ENCODE peak calls at places on chromosomes 5 and 9, in four cellular contexts. W, L, R and S are unnamed samples.

GRCh38 chr9:98834386-98834785 is 26.9 kb downstream of the GALNT12 start:
- DNase-seq in L (no peak), R (no peak), W (no peak), S (no peak)

GRCh38 chr9:36470891-36471290 is 70.8 kb upstream of the RNF38 start:
- DNase-seq in R (peak; percentile 65), W (no peak), L (peak; percentile 53), S (peak; percentile 26)

GRCh38 chr9:4079906-4080305 is 220.0 kb downstream of the GLIS3 start:
- DNase-seq in R (no peak), W (no peak), L (no peak), S (no peak)

GRCh38 chr5:175847503-175847902 is 23.9 kb upstream of the CPLX2 start:
- DNase-seq in L (no peak), R (no peak), W (no peak), S (no peak)

GRCh38 chr5:7503564-7503963 is 107.6 kb downstream of the ADCY2 start:
- DNase-seq in W (no peak), R (no peak), L (no peak), S (no peak)

GRCh38 chr9:129839324-129840023 is 4.2 kb downstream of the USP20 start:
- DNase-seq in W (no peak), R (no peak), L (no peak), S (no peak)

GRCh38 chr5:175517824-175518450 is 39.6 kb downstream of the SFXN1 start:
- DNase-seq in R (no peak), W (no peak), L (no peak), S (no peak)

GRCh38 chr9:91198405-91198804 is 163.3 kb downstream of the AUH start:
- DNase-seq in W (no peak), R (no peak), L (no peak), S (no peak)

GRCh38 chr5:105836263-105836662 is 1834.5 kb downstream of the EFNA5 start:
- DNase-seq in R (no peak), L (no peak), W (no peak), S (no peak)

GRCh38 chr5:98201006-98201620 is 572.4 kb upstream of the RGMB start:
- DNase-seq in R (no peak), W (no peak), L (no peak), S (no peak)

GRCh38 chr9:110125207-110125751 is 82.7 kb downstream of the C9orf152 start:
- DNase-seq in L (peak; percentile 93), W (peak; percentile 93), R (no peak), S (no peak)

GRCh38 chr5:135194126-135194488 is 160.1 kb upstream of the PITX1 start:
- DNase-seq in L (no peak), R (no peak), W (no peak), S (no peak)

GRCh38 chr9:99105152-99106043 is 485 bp downstream of the TGFBR1 start:
- DNase-seq in R (peak; percentile 22), L (peak; percentile 86), W (peak; percentile 92), S (no peak)

GRCh38 chr5:169162407-169162806 is 138.5 kb downstream of the SLIT3 start:
- DNase-seq in L (no peak), R (no peak), W (no peak), S (no peak)

GRCh38 chr9:99713838-99714306 is 107.8 kb upstream of the NR4A3 start:
- DNase-seq in L (no peak), R (no peak), W (no peak), S (no peak)

GRCh38 chr5:8366296-8366695 is 497.3 kb downstream of the MTRR start:
- DNase-seq in R (no peak), W (no peak), L (no peak), S (no peak)

GRCh38 chr5:165497707-165498106 is 1992.3 kb downstream of the MAT2B start:
- DNase-seq in L (no peak), R (no peak), W (no peak), S (no peak)

GRCh38 chr5:119453045-119453383 is 717 bp downstream of the HSD17B4 start:
- DNase-seq in L (peak; percentile 20), W (no peak), R (no peak), S (no peak)

GRCh38 chr9:86452194-86452828 is 98.1 kb upstream of the TUT7 start:
- DNase-seq in R (no peak), L (peak; percentile 13), W (no peak), S (no peak)

GRCh38 chr9:16139781-16140180 is 586.9 kb downstream of the CCDC171 start:
- DNase-seq in L (peak; percentile 36), R (no peak), W (no peak), S (no peak)

GRCh38 chr5:178625679-178626483 is 969 bp downstream of the CLK4 start:
- DNase-seq in R (no peak), W (no peak), L (no peak), S (no peak)

GRCh38 chr9:123537809-123538208 is 181.8 kb downstream of the CRB2 start:
- DNase-seq in W (no peak), L (no peak), R (no peak), S (no peak)

GRCh38 chr9:20524776-20525175 is 97.5 kb downstream of the MLLT3 start:
- DNase-seq in W (no peak), R (no peak), L (no peak), S (no peak)

GRCh38 chr5:28014779-28015178 is 976.4 kb upstream of the CDH9 start:
- DNase-seq in W (no peak), L (no peak), R (no peak), S (no peak)
- H3K9me3 ChIP-seq in W (no peaks in the 10 kb centered on the region), L (peaks cover 9% of the 10 kb centered on the region), R (peaks cover 5% of the 10 kb centered on the region), S (no peaks in the 10 kb centered on the region)

GRCh38 chr5:2130361-2130760 is 247.6 kb upstream of the IRX4 start:
- DNase-seq in W (no peak), R (no peak), L (no peak), S (no peak)

GRCh38 chr5:2132497-2132847 is 249.7 kb upstream of the IRX4 start:
- DNase-seq in R (no peak), W (no peak), L (no peak), S (no peak)

GRCh38 chr5:2129581-2130272 is 247.0 kb upstream of the IRX4 start:
- DNase-seq in R (no peak), W (no peak), L (no peak), S (no peak)

GRCh38 chr5:2131826-2132496 is 249.2 kb upstream of the IRX4 start:
- DNase-seq in L (no peak), R (no peak), W (no peak), S (no peak)

DNA sequence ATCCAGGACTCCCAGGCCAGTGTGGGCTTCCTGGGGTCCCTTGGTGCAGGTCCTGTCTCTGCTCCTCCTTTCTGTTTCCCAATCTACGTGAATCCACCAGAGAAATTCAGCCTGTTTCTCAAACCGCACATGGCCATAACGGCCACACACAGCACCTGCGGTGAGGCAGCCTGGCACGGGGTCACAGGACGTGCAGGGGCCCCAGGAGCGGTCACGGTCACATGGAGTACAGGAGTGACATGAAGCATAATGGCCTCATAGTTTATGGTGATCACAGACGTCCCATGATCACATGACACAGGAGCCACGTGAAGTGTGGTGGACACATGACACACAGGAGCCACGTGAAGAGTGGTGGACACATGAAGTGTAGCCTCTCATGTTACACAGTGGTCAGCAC is 248.5 kb upstream of the IRX4 start:
- DNase-seq in W (no peak), R (no peak), L (no peak), S (no peak)
- H3K9me3 ChIP-seq in W (no peaks in the 10 kb centered on the region), R (no peaks in the 10 kb centered on the region), L (no peaks in the 10 kb centered on the region), S (no peaks in the 10 kb centered on the region)

GRCh38 chr5:158711927-158712529 is 387.7 kb downstream of the EBF1 start:
- DNase-seq in R (no peak), W (no peak), L (no peak), S (no peak)
- H3K9me3 ChIP-seq in R (no peaks in the 10 kb centered on the region), W (no peaks in the 10 kb centered on the region), L (peaks cover 2% of the 10 kb centered on the region), S (no peaks in the 10 kb centered on the region)

GRCh38 chr9:34628656-34629491 is at the start of gene ARID3C:
- DNase-seq in W (peak; percentile 68), L (no peak), R (peak; percentile 40), S (peak; percentile 45)

GRCh38 chr9:34623386-34624235 is 3.3 kb upstream of the DCTN3 start:
- DNase-seq in R (no peak), L (no peak), W (no peak), S (no peak)

GRCh38 chr9:34624475-34624984 is 4.2 kb upstream of the DCTN3 start:
- DNase-seq in R (no peak), L (no peak), W (no peak), S (no peak)

GRCh38 chr9:34627716-34628655 is 880 bp downstream of the ARID3C start:
- DNase-seq in L (no peak), R (no peak), W (no peak), S (no peak)

GRCh38 chr9:34625087-34625486 is 3.8 kb downstream of the ARID3C start:
- DNase-seq in R (no peak), W (no peak), L (no peak), S (no peak)
- H3K9me3 ChIP-seq in R (no peaks in the 10 kb centered on the region), W (no peaks in the 10 kb centered on the region), L (no peaks in the 10 kb centered on the region), S (no peaks in the 10 kb centered on the region)

GRCh38 chr9:137989999-137990715 is 112.6 kb downstream of the CACNA1B start:
- DNase-seq in R (no peak), W (peak; percentile 29), L (no peak), S (no peak)

GRCh38 chr9:137988051-137988450 is 110.5 kb downstream of the CACNA1B start:
- DNase-seq in R (no peak), W (no peak), L (no peak), S (no peak)

GRCh38 chr9:137987244-137988030 is 109.9 kb downstream of the CACNA1B start:
- DNase-seq in L (no peak), W (no peak), R (no peak), S (no peak)

GRCh38 chr9:137988701-137989100 is 111.1 kb downstream of the CACNA1B start:
- DNase-seq in W (no peak), L (no peak), R (no peak), S (no peak)

DNA sequence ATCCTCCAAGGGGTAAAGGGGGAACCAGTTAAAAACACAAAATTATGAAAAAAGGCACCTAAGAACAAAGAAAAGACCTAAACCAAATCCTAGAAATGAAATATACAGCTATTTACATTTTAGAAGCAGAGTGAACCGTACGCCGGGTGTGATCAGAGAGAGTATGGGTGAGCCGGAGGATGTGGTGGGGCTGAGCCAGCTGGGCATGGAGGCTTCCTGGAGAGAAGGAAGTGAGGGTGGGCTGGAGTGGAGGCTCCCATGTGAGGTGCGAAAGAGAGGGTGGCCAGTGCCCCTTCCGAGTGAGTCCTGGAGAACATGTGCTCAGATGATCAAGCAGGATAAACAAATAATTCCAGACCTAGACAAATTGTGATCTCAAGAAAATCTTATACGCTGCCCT is 111.6 kb downstream of the CACNA1B start:
- DNase-seq in L (no peak), W (no peak), R (no peak), S (no peak)
- H3K9me3 ChIP-seq in L (no peaks in the 10 kb centered on the region), W (no peaks in the 10 kb centered on the region), R (no peaks in the 10 kb centered on the region), S (no peaks in the 10 kb centered on the region)

GRCh38 chr9:35191105-35191504 is 29.3 kb downstream of the UNC13B start:
- DNase-seq in W (no peak), R (no peak), L (no peak), S (no peak)

GRCh38 chr9:35180801-35181200 is 19.0 kb downstream of the UNC13B start:
- DNase-seq in W (no peak), R (no peak), L (no peak), S (no peak)

DNA sequence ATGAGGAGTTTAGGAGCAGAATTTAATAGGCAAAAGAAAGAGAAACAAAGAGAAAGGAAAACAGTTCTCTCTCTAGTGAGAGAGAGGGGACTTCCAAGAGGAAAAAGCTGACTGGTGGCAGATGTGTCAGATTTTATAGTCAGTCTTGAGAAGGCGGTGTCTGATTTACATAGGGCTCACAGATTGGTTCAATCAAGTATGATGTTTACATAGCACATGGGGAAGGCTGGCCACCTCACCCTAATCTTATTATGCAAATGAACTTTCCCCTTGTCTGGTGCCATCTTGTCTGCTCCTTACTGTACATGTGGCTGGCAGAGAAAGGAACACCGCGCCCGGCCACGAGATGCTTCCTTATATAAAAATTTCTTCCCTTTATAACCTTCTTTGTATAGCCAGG is 24.7 kb downstream of the UNC13B start:
- DNase-seq in R (no peak), W (no peak), L (no peak), S (no peak)
- H3K9me3 ChIP-seq in R (peaks cover 2% of the 10 kb centered on the region), W (no peaks in the 10 kb centered on the region), L (no peaks in the 10 kb centered on the region), S (no peaks in the 10 kb centered on the region)